ENCODE peak calls at places on chromosome 4, in four cellular contexts. One of them, this sample, is unnamed.

GRCh38 chr4:1533501-1534064 is 127.3 kb upstream of the NKX1-1 start:
- DNase-seq in IMR-90: peak
- DNase-seq in H1: no peak
- DNase-seq in H9: no peak
- DNase-seq in this sample: no peak

GRCh38 chr4:15870079-15870478 is 68.5 kb downstream of the FGFBP1 start:
- DNase-seq in H1: no peak
- DNase-seq in IMR-90: no peak
- DNase-seq in H9: no peak
- DNase-seq in this sample: no peak

GRCh38 chr4:72489267-72489666 is 79.8 kb downstream of the ADAMTS3 start:
- DNase-seq in H9: no peak
- DNase-seq in H1: no peak
- DNase-seq in IMR-90: peak
- DNase-seq in this sample: no peak

GRCh38 chr4:47526281-47526680 is 41.2 kb downstream of the ATP10D start:
- DNase-seq in IMR-90: peak
- DNase-seq in H9: no peak
- DNase-seq in H1: no peak
- DNase-seq in this sample: no peak

GRCh38 chr4:3827616-3828492 is 61.7 kb downstream of the ADRA2C start:
- DNase-seq in H1: no peak
- DNase-seq in H9: no peak
- DNase-seq in IMR-90: peak
- DNase-seq in this sample: no peak

GRCh38 chr4:175071123-175071522 is 153.0 kb downstream of the ADAM29 start:
- DNase-seq in H9: no peak
- DNase-seq in H1: no peak
- DNase-seq in IMR-90: no peak
- DNase-seq in this sample: peak

GRCh38 chr4:40448875-40449274 is 113.7 kb downstream of the CHRNA9 start:
- DNase-seq in H1: no peak
- DNase-seq in H9: no peak
- DNase-seq in IMR-90: no peak
- DNase-seq in this sample: no peak

GRCh38 chr4:142044271-142044670 is 407.9 kb downstream of the IL15 start:
- DNase-seq in H1: no peak
- DNase-seq in H9: no peak
- DNase-seq in IMR-90: peak
- DNase-seq in this sample: peak

GRCh38 chr4:108080752-108081151 is 88.0 kb downstream of the LEF1 start:
- DNase-seq in H9: no peak
- DNase-seq in IMR-90: no peak
- DNase-seq in H1: no peak
- DNase-seq in this sample: no peak

GRCh38 chr4:185183622-185184281 is 20.0 kb downstream of the CFAP97 start:
- DNase-seq in H1: peak
- DNase-seq in H9: peak
- DNase-seq in IMR-90: peak
- DNase-seq in this sample: peak

GRCh38 chr4:162683659-162684370 is 482.9 kb downstream of the NAF1 start:
- DNase-seq in H1: no peak
- DNase-seq in H9: no peak
- DNase-seq in IMR-90: no peak
- DNase-seq in this sample: no peak

GRCh38 chr4:26860922-26861433 is 337 bp downstream of the STIM2 start:
- DNase-seq in H9: peak
- DNase-seq in H1: peak
- DNase-seq in IMR-90: peak
- DNase-seq in this sample: peak

GRCh38 chr4:41613782-41614181 is 75.8 kb downstream of the LIMCH1 start:
- DNase-seq in H1: no peak
- DNase-seq in H9: no peak
- DNase-seq in IMR-90: no peak
- DNase-seq in this sample: no peak

GRCh38 chr4:173217727-173218126 is 49.1 kb downstream of the GALNT7 start:
- DNase-seq in H9: no peak
- DNase-seq in IMR-90: peak
- DNase-seq in H1: no peak
- DNase-seq in this sample: no peak

GRCh38 chr4:3297066-3297859 is 4.4 kb downstream of the RGS12 start:
- DNase-seq in IMR-90: no peak
- DNase-seq in H1: peak
- DNase-seq in H9: peak
- DNase-seq in this sample: no peak

GRCh38 chr4:175540732-175541131 is 271.3 kb downstream of the GPM6A start:
- DNase-seq in IMR-90: no peak
- DNase-seq in H1: no peak
- DNase-seq in H9: no peak
- DNase-seq in this sample: no peak

GRCh38 chr4:81906905-81907304 is 435.2 kb upstream of the RASGEF1B start:
- DNase-seq in H9: no peak
- DNase-seq in IMR-90: no peak
- DNase-seq in H1: no peak
- DNase-seq in this sample: no peak

GRCh38 chr4:143514432-143514831 is 930 bp downstream of the SMARCA5 start:
- DNase-seq in H9: peak
- DNase-seq in IMR-90: peak
- DNase-seq in H1: peak
- DNase-seq in this sample: peak

GRCh38 chr4:54781771-54782170 is 124.0 kb downstream of the KIT start:
- DNase-seq in H1: no peak
- DNase-seq in H9: no peak
- DNase-seq in IMR-90: no peak
- DNase-seq in this sample: no peak

GRCh38 chr4:88629826-88630225 is 37.5 kb downstream of the HERC3 start:
- DNase-seq in H9: no peak
- DNase-seq in IMR-90: peak
- DNase-seq in H1: no peak
- DNase-seq in this sample: no peak

GRCh38 chr4:189823611-189824010 is 117.1 kb upstream of the FRG1 start:
- DNase-seq in IMR-90: no peak
- DNase-seq in H1: no peak
- DNase-seq in H9: no peak
- DNase-seq in this sample: no peak

GRCh38 chr4:114361249-114361648 is 237.4 kb upstream of the UGT8 start:
- DNase-seq in IMR-90: no peak
- DNase-seq in H9: no peak
- DNase-seq in H1: no peak
- DNase-seq in this sample: no peak

GRCh38 chr4:183765121-183765990 is 106.3 kb downstream of the TRAPPC11 start:
- DNase-seq in H9: no peak
- DNase-seq in IMR-90: no peak
- DNase-seq in H1: no peak
- DNase-seq in this sample: no peak
- H3K56ac ChIP-seq in H9: no peak
- H3K56ac ChIP-seq in IMR-90: no peak
- H3K56ac ChIP-seq in H1: no peak
- H3K56ac ChIP-seq in this sample: no peak

DNA sequence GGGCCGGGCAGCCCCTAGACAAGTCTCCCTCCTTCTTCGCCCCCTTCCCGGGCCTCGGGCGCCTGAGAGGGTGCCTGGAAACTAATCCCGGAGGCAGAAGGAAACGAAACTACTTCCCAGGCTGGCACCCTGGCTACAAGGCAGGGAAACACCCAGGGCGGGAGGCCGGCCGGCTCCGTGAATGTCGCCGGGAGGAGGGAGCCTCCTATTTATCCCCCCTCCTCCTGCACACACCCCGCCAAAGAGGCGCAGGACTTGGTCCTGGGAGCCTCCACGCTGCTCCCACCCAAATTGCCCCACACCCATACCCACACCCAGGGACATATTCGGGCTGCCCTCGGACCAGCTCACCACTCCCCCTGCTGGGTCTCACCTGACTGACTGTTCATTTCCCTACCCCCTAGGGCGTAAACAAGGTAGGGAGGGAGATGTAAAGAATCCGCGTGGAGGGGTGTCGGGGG is at the start of gene BTC:
- DNase-seq in H1: peak
- DNase-seq in IMR-90: no peak
- DNase-seq in H9: peak
- DNase-seq in this sample: peak
- H2BK5ac ChIP-seq in H1: no peak
- H2BK5ac ChIP-seq in IMR-90: no peak
- H2BK5ac ChIP-seq in H9: no peak
- H2BK5ac ChIP-seq in this sample: no peak

GRCh38 chr4:94995684-94996394 is 238.1 kb downstream of the BMPR1B start:
- DNase-seq in H1: no peak
- DNase-seq in IMR-90: peak
- DNase-seq in H9: peak
- DNase-seq in this sample: peak

GRCh38 chr4:95000076-95000648 is 242.4 kb downstream of the BMPR1B start:
- DNase-seq in IMR-90: no peak
- DNase-seq in H1: no peak
- DNase-seq in H9: no peak
- DNase-seq in this sample: no peak
- H3K56ac ChIP-seq in IMR-90: no peak
- H3K56ac ChIP-seq in H1: no peak
- H3K56ac ChIP-seq in H9: no peak
- H3K56ac ChIP-seq in this sample: no peak

GRCh38 chr4:7650606-7651400 is 216.1 kb upstream of the PSAPL1 start:
- DNase-seq in IMR-90: no peak
- DNase-seq in H1: peak
- DNase-seq in H9: peak
- DNase-seq in this sample: peak
- H2BK5ac ChIP-seq in IMR-90: no peak
- H2BK5ac ChIP-seq in H1: peak
- H2BK5ac ChIP-seq in H9: no peak
- H2BK5ac ChIP-seq in this sample: no peak